ENCODE peak calls at places on chromosome 2, in four cellular contexts. P, C, H and E are unnamed samples.
A peak's percentile ranks its signal among the peaks of the same experiment; 100 is the strongest.

GRCh38 chr2:205660521-205661124 is 21.7 kb upstream of the NRP2 start:
- DNase-seq in H (no peak), P (peak; percentile 67), C (peak; percentile 24), E (no peak)

GRCh38 chr2:19543271-19544019 is 185.0 kb upstream of the OSR1 start:
- DNase-seq in H (no peak), P (no peak), C (no peak), E (no peak)

GRCh38 chr2:73700111-73700510 is 37.0 kb downstream of the TPRKB start:
- DNase-seq in C (no peak), H (no peak), P (no peak), E (no peak)

GRCh38 chr2:232838406-232838874 is 31.6 kb upstream of the SNORC start:
- DNase-seq in P (no peak), C (peak; percentile 64), H (no peak), E (peak; percentile 84)

GRCh38 chr2:101781730-101782426 is 84.4 kb downstream of the MAP4K4 start:
- DNase-seq in C (no peak), H (no peak), P (no peak), E (no peak)

GRCh38 chr2:16016282-16016681 is 75.9 kb downstream of the MYCN start:
- DNase-seq in H (no peak), P (no peak), C (no peak), E (no peak)

GRCh38 chr2:67465623-67466022 is 68.5 kb downstream of the ETAA1 start:
- DNase-seq in H (no peak), C (no peak), P (no peak), E (no peak)

GRCh38 chr2:176637497-176638166 is 368.4 kb downstream of the MTX2 start:
- DNase-seq in P (peak; percentile 92), H (peak; percentile 74), C (peak; percentile 17), E (peak; percentile 82)

GRCh38 chr2:202418027-202418426 is 41.9 kb downstream of the BMPR2 start:
- DNase-seq in P (no peak), C (no peak), H (no peak), E (no peak)

GRCh38 chr2:205765147-205765546 is 82.8 kb downstream of the NRP2 start:
- DNase-seq in C (no peak), H (no peak), P (no peak), E (no peak)

GRCh38 chr2:68730828-68731227 is 3.8 kb upstream of the ARHGAP25 start:
- DNase-seq in P (no peak), C (no peak), H (no peak), E (no peak)

GRCh38 chr2:64548795-64549194 is 24.7 kb downstream of the AFTPH start:
- DNase-seq in P (no peak), C (no peak), H (no peak), E (no peak)

GRCh38 chr2:7881456-7881855 is 800.4 kb upstream of the ID2 start:
- DNase-seq in P (no peak), C (peak; percentile 43), H (no peak), E (no peak)

GRCh38 chr2:203797363-203798111 is 70.0 kb upstream of the CTLA4 start:
- DNase-seq in P (no peak), C (no peak), H (no peak), E (no peak)

GRCh38 chr2:180983468-180984388 is 3.3 kb downstream of the UBE2E3 start:
- DNase-seq in P (no peak), C (peak; percentile 59), H (no peak), E (no peak)

GRCh38 chr2:55236992-55237543 is 4.6 kb downstream of the RPS27A start:
- DNase-seq in H (no peak), C (peak; percentile 22), P (no peak), E (no peak)

GRCh38 chr2:65607906-65608305 is 175.5 kb upstream of the SPRED2 start:
- DNase-seq in P (no peak), C (no peak), H (no peak), E (no peak)

GRCh38 chr2:179305125-179305524 is 40.5 kb upstream of the SESTD1 start:
- DNase-seq in H (no peak), P (no peak), C (no peak), E (no peak)

GRCh38 chr2:223560704-223561435 is 41.3 kb downstream of the SCG2 start:
- DNase-seq in H (no peak), C (no peak), P (no peak), E (no peak)

GRCh38 chr2:47161475-47161874 is 6.4 kb upstream of the STPG4 start:
- DNase-seq in P (no peak), C (no peak), H (no peak), E (no peak)

GRCh38 chr2:200308421-200309295 is 2.2 kb downstream of the SPATS2L start:
- DNase-seq in H (no peak), C (peak; percentile 11), P (no peak), E (no peak)

GRCh38 chr2:99861376-99861760 is 281.0 kb downstream of the AFF3 start:
- DNase-seq in P (no peak), H (no peak), C (peak; percentile 11), E (no peak)

GRCh38 chr2:64730551-64731305 is 77.0 kb upstream of the SERTAD2 start:
- DNase-seq in H (peak; percentile 75), C (peak; percentile 73), P (no peak), E (peak; percentile 82)

GRCh38 chr2:229531594-229531993 is 182.8 kb downstream of the DNER start:
- DNase-seq in P (no peak), C (no peak), H (no peak), E (no peak)

GRCh38 chr2:145874466-145874865 is 1354.5 kb upstream of the ZEB2 start:
- DNase-seq in C (no peak), H (no peak), P (no peak), E (no peak)

GRCh38 chr2:234271342-234271741 is 220.8 kb downstream of the SPP2 start:
- DNase-seq in P (no peak), C (no peak), H (no peak), E (no peak)

GRCh38 chr2:45691152-45691551 is 39.7 kb downstream of the PRKCE start:
- DNase-seq in P (no peak), C (peak; percentile 76), H (no peak), E (no peak)

GRCh38 chr2:43207553-43208300 is 18.7 kb downstream of the ZFP36L2 start:
- DNase-seq in P (no peak), H (no peak), C (no peak), E (no peak)

GRCh38 chr2:205543937-205544702 is 138.2 kb upstream of the NRP2 start:
- DNase-seq in C (no peak), P (no peak), H (no peak), E (no peak)

GRCh38 chr2:96636772-96637171 is 1.3 kb downstream of the KANSL3 start:
- DNase-seq in C (no peak), H (no peak), P (no peak), E (peak; percentile 75)

GRCh38 chr2:180761224-180761623 is 219.2 kb upstream of the UBE2E3 start:
- DNase-seq in P (no peak), H (no peak), C (peak; percentile 19), E (no peak)

GRCh38 chr2:71637168-71637567 is 183.8 kb downstream of the DYSF start:
- DNase-seq in C (no peak), P (no peak), H (no peak), E (no peak)

GRCh38 chr2:179768765-179769164 is 92.6 kb downstream of the ZNF385B start:
- DNase-seq in H (no peak), P (no peak), C (no peak), E (no peak)

GRCh38 chr2:18883626-18884456 is 294.5 kb upstream of the NT5C1B start:
- DNase-seq in P (no peak), H (no peak), C (peak; percentile 38), E (no peak)

GRCh38 chr2:106956879-106957278 is 70.9 kb upstream of the ST6GAL2 start:
- DNase-seq in H (no peak), P (no peak), C (no peak), E (no peak)
- H3K4me3 ChIP-seq in H (no peak overlapping the region), P (no peak overlapping the region), C (no peak overlapping the region), E (no peak overlapping the region)

DNA sequence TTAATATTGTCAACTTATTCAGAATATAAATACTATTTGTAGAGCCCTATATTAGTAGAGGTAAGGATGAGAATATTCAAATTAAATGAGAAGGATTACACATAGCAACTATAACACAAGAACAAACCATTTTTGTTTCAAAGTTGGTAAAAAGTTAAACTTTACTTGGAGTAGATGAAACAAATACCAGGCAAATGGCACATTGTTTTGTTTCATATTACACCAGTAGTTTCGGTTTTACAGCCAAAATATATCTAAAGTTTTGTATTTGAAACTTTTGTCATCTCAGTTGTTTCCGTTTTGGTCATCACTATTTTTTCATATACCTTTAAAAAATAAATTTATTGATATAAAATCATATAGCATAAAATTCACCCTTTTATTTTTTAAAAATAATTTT is 1039.4 kb downstream of the DPP10 start:
- DNase-seq in H (no peak), P (no peak), C (no peak), E (no peak)
- H3K4me3 ChIP-seq in H (no peak overlapping the region), P (no peak overlapping the region), C (no peak overlapping the region), E (no peak overlapping the region)

GRCh38 chr2:174595904-174596397 is 1.7 kb downstream of the WIPF1 start:
- DNase-seq in H (no peak), C (peak; percentile 52), P (no peak), E (no peak)

GRCh38 chr2:174594451-174594850 is 3.2 kb downstream of the WIPF1 start:
- DNase-seq in H (no peak), C (no peak), P (no peak), E (no peak)

GRCh38 chr2:174596994-174597346 is 634 bp downstream of the WIPF1 start:
- DNase-seq in H (no peak), C (peak; percentile 49), P (no peak), E (no peak)

GRCh38 chr2:174593574-174594203 is 3.9 kb downstream of the WIPF1 start:
- DNase-seq in H (no peak), C (peak; percentile 93), P (no peak), E (no peak)

GRCh38 chr2:174595415-174595814 is 2.2 kb downstream of the WIPF1 start:
- DNase-seq in C (peak; percentile 57), H (no peak), P (no peak), E (no peak)
- H3K4me3 ChIP-seq in C (peak overlapping the region; percentile 73), H (no peak overlapping the region), P (no peak overlapping the region), E (peak overlapping the region; percentile 50)

GRCh38 chr2:198374375-198375072 is 570.1 kb downstream of the PLCL1 start:
- DNase-seq in P (no peak), C (peak; percentile 67), H (no peak), E (no peak)

GRCh38 chr2:198371329-198371728 is 566.9 kb downstream of the PLCL1 start:
- DNase-seq in H (no peak), C (no peak), P (no peak), E (no peak)

GRCh38 chr2:198368089-198368488 is 563.7 kb downstream of the PLCL1 start:
- DNase-seq in H (no peak), C (no peak), P (no peak), E (no peak)

GRCh38 chr2:198375073-198375430 is 570.7 kb downstream of the PLCL1 start:
- DNase-seq in P (no peak), H (no peak), C (no peak), E (no peak)

DNA sequence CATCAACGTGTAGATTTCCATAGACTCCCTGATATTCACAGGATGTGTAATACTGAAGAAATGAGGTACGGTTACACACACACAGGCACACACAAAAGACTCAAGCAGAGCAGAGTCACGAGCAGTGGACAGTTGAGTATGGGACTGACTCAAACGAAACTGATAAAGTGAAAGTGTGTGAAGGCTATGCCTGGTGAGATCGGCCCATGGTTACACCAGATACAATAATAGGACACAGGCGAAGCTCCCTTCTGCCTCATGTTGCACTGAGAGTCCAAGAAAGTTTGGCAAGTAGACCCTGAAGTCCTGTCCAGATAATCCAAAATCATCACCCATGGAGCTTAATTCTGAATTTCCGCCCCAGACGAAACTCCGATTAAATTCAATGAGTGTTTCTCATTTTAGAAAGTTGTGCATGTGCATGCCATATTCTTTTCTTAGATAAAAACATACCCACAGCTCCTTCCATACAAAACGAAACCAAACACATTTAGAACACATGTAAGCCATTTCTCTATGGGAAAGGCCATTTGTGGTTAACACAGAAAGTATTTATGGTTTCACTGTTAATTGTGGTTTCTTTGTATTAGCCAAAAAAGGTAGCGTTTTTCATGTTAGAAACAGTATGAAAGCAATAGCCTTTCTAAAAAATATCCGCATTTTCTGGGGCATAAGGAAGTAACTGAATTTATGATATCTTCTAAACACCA is 567.7 kb downstream of the PLCL1 start:
- DNase-seq in P (no peak), C (peak; percentile 86), H (no peak), E (no peak)
- H3K4me3 ChIP-seq in P (no peak overlapping the region), C (peak overlapping the region; percentile 1), H (no peak overlapping the region), E (no peak overlapping the region)